ENCODE peak calls at places on chromosomes 3 and 15, in four cellular contexts. A is heart right ventricle, X is psoas muscle, Q is transverse colon. V is an unnamed sample.

GRCh38 chr15:77025471-77025901 is 30.6 kb downstream of the PSTPIP1 start:
- DNase-seq in X (peak), A (no peak), Q (no peak), V (no peak)

GRCh38 chr3:136728918-136729317 is 23.3 kb downstream of the STAG1 start:
- DNase-seq in Q (no peak), A (no peak), X (no peak), V (peak)

GRCh38 chr3:88141458-88142083 is 8.2 kb upstream of the C3orf38 start:
- DNase-seq in Q (no peak), X (no peak), A (no peak), V (peak)

GRCh38 chr3:17355591-17355990 is 386.8 kb downstream of the TBC1D5 start:
- DNase-seq in A (no peak), X (no peak), Q (no peak), V (no peak)

GRCh38 chr3:73546961-73547360 is 77.8 kb downstream of the PDZRN3 start:
- DNase-seq in A (no peak), X (no peak), Q (no peak), V (no peak)

GRCh38 chr3:129046037-129046731 is 14.4 kb upstream of the GP9 start:
- DNase-seq in X (no peak), A (no peak), Q (no peak), V (no peak)

GRCh38 chr15:57253082-57253481 is 123.2 kb upstream of the CGNL1 start:
- DNase-seq in X (no peak), Q (no peak), A (no peak), V (no peak)

GRCh38 chr3:159860727-159861126 is 127.9 kb upstream of the IL12A start:
- DNase-seq in X (no peak), Q (no peak), A (no peak), V (peak)

GRCh38 chr3:30511524-30512278 is 94.7 kb upstream of the TGFBR2 start:
- DNase-seq in X (no peak), A (no peak), Q (no peak), V (peak)

GRCh38 chr3:57227204-57227929 is at the start of gene APPL1:
- DNase-seq in A (peak), X (peak), Q (peak), V (peak)

GRCh38 chr15:91113036-91113435 is 13.0 kb downstream of the SV2B start:
- DNase-seq in X (no peak), Q (no peak), A (no peak), V (no peak)

GRCh38 chr3:57155214-57155613 is 9.9 kb downstream of the IL17RD start:
- DNase-seq in A (no peak), Q (no peak), X (no peak), V (no peak)

GRCh38 chr3:103787879-103788278 is 1353.1 kb downstream of the ZPLD1 start:
- DNase-seq in X (no peak), Q (no peak), A (no peak), V (no peak)

GRCh38 chr3:13415236-13416001 is 4.7 kb downstream of the NUP210 start:
- DNase-seq in Q (no peak), A (no peak), X (no peak), V (no peak)

GRCh38 chr3:13420051-13420816 is at the start of gene NUP210:
- DNase-seq in A (no peak), X (peak), Q (peak), V (no peak)

GRCh38 chr3:13420817-13421755 is 964 bp upstream of the NUP210 start:
- DNase-seq in X (peak), Q (peak), A (no peak), V (no peak)

GRCh38 chr3:13416002-13416793 is 3.9 kb downstream of the NUP210 start:
- DNase-seq in A (no peak), Q (no peak), X (no peak), V (no peak)

GRCh38 chr3:13419356-13420050 is 619 bp downstream of the NUP210 start:
- DNase-seq in Q (peak), X (peak), A (no peak), V (peak)
- TF ChIP-seq CTCF in Q (no peak), X (peak), A (no peak), V (no peak)

GRCh38 chr3:113663324-113663750 is 33.1 kb downstream of the USF3 start:
- DNase-seq in X (no peak), Q (no peak), A (no peak), V (no peak)

GRCh38 chr3:113662824-113663223 is 33.6 kb downstream of the USF3 start:
- DNase-seq in A (no peak), X (no peak), Q (no peak), V (no peak)

GRCh38 chr3:113664523-113665094 is 31.8 kb downstream of the USF3 start:
- DNase-seq in A (no peak), X (no peak), Q (no peak), V (no peak)

GRCh38 chr3:113663761-113664160 is 32.7 kb downstream of the USF3 start:
- DNase-seq in Q (no peak), A (no peak), X (no peak), V (no peak)

DNA sequence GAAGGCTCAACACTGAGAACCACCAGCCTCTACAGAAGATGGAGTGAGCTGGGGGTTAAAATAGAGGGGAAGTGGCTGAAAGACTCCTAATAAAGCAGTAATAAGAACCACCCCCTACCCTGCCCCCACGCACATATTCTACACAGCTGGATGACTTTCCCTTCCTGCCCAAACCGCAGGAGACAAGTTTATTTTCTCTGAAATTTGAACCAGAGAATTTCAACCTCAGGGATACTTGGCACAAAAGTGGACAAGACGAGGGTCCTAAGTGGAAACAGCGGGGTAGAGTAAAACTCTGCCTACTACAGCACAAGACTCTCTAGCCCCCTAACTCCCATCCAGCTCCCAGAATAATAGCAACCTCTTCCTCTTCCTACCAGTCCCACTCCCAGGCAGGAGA is 28.4 kb downstream of the USF3 start:
- DNase-seq in A (no peak), Q (no peak), X (no peak), V (no peak)
- H3K4me3 ChIP-seq in A (no peak), Q (no peak), X (no peak), V (no peak)

GRCh38 chr15:43794269-43795037 is 2.3 kb downstream of the SERF2 start:
- DNase-seq in Q (no peak), X (no peak), A (no peak), V (peak)

GRCh38 chr15:43792761-43793493 is 807 bp downstream of the SERF2 start:
- DNase-seq in A (peak), Q (peak), X (peak), V (peak)

GRCh38 chr15:43793647-43794046 is 1.5 kb downstream of the SERF2 start:
- DNase-seq in X (no peak), Q (no peak), A (no peak), V (no peak)

GRCh38 chr15:43791993-43792760 is at the start of gene SERF2:
- DNase-seq in A (peak), X (peak), Q (peak), V (peak)

DNA sequence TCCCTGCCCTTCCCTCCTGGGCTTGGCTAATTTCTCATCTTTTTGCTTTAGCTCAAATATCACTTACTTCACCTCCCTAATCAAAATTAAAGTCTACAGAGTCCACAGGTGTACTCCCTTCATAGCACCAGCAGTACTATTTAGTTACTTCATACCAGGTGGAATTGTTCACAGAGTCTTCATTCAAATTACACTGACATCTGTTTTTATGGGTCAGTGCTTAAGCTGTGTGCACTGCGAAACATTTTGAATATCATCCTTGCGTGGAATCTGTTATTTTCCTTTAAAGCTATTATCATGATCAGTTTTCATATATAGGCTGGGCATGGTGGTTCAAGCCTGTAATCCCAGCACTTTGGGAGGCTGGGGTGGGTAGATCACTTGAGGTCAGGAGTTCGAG is 2.7 kb upstream of the SERF2 start:
- DNase-seq in X (no peak), A (no peak), Q (no peak), V (no peak)
- H3K27ac ChIP-seq in X (no peak), A (no peak), Q (no peak), V (no peak)

GRCh38 chr3:191804935-191805334 is 344.0 kb downstream of the PYDC2 start:
- DNase-seq in X (no peak), A (no peak), Q (no peak), V (no peak)

GRCh38 chr3:191813245-191813644 is 352.3 kb downstream of the PYDC2 start:
- DNase-seq in Q (no peak), A (no peak), X (no peak), V (no peak)

GRCh38 chr3:191809326-191809949 is 348.5 kb downstream of the PYDC2 start:
- DNase-seq in X (no peak), Q (no peak), A (no peak), V (no peak)
- TF ChIP-seq CTCF in X (no peak), Q (no peak), A (no peak), V (no peak)

GRCh38 chr3:195105841-195106417 is 165.0 kb downstream of the XXYLT1 start:
- DNase-seq in Q (no peak), X (no peak), A (no peak), V (no peak)
- H3K4me3 ChIP-seq in Q (no peak), X (peak), A (no peak), V (no peak)

DNA sequence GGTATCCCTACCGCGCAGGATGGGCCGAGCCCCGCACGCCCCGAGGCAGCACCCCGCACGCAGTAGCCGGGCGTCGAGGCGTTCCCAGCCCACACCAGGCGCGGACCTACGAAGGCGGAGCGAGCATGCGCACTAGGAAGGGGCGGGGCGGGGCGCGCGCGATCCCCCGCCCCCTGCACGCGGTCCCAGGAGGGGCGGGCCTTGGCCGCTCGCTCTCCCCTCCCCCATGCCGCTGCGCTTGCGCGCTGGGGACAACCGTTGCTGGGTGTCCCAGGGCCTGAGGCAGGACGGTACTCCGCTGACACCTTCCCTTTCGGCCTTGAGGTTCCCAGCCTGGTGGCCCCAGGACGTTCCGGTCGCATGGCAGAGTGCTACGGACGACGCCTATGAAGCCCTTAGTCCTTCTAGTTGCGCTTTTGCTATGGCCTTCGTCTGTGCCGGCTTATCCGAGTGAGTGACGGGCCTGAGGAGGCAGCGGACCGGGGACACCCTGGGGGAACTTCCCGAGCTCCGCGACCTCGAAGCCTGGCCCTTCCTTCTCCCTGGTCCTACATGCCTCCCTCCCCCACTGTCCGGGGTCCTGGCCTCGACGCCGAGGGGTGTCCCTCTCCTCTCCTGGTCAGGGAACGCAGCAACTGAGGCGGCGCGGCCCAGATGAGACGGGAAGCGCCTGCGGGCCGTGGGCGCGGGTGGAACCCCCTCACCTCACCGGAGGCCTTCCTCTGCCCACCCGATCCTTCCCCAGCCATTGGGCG is at the start of gene SPESP1:
- DNase-seq in X (peak), A (peak), Q (peak), V (no peak)
- H3K27ac ChIP-seq in X (no peak), A (no peak), Q (no peak), V (no peak)

GRCh38 chr3:184176377-184177330 is 2.0 kb downstream of the AP2M1 start:
- DNase-seq in A (peak), X (peak), Q (peak), V (peak)
- TF ChIP-seq CTCF in A (no peak), X (no peak), Q (no peak), V (no peak)

GRCh38 chr3:150084128-150084527 is 113.4 kb upstream of the PFN2 start:
- DNase-seq in A (no peak), X (no peak), Q (no peak), V (no peak)

GRCh38 chr3:150082898-150083652 is 112.4 kb upstream of the PFN2 start:
- DNase-seq in X (no peak), A (no peak), Q (no peak), V (no peak)

GRCh38 chr3:150080058-150080730 is 109.5 kb upstream of the PFN2 start:
- DNase-seq in X (no peak), A (no peak), Q (no peak), V (no peak)

GRCh38 chr3:150081084-150081483 is 110.4 kb upstream of the PFN2 start:
- DNase-seq in X (no peak), Q (no peak), A (no peak), V (peak)

DNA sequence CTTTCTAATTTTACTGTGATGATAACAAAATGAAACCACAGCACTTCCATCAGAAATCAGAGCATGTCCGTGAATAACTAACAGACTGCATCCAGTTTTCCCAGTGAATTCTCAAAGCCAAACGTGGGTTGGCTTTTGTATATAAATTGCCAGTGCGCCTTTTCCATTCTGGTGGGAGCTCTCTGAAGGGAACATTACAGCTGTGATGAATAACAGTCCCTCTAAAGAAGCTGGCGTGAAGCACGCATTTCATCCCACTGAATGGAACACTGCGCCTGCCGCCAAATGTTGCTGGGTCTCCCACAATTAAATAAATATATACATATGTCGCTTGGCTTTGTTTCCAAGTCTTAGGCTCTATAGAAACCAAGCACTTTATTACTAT is 113.0 kb upstream of the PFN2 start:
- DNase-seq in A (no peak), Q (peak), X (no peak), V (no peak)
- H3K4me3 ChIP-seq in A (no peak), Q (no peak), X (peak), V (no peak)

GRCh38 chr15:39230917-39231285 is 350.0 kb upstream of the THBS1 start:
- DNase-seq in Q (no peak), A (no peak), X (no peak), V (no peak)
- H3K27ac ChIP-seq in Q (peak), A (no peak), X (no peak), V (no peak)